ENCODE peak calls at places on chromosomes 13 and 19, in eight cellular contexts. R is GM04503; U is NCI-H2029; H is stimulated activated CD8-positive, alpha-beta memory T cell treated with anti-CD3 and anti-CD28 coated beads, Interleukin-2, amount 100 ng/mL, for 1 hour; X is neural crest cell; M is glomerular endothelial cell; W is heart right ventricle; T is lung microvascular endothelial cell. O is an unnamed sample.

GRCh38 chr13:33676700-33677048 is 141.3 kb upstream of the RFC3 start:
- DNase-seq in R (peak; percentile 11), U (peak; percentile 60), H (no peak), X (no peak), M (no peak), W (peak; percentile 30), T (peak; percentile 73), O (peak; percentile 87)

GRCh38 chr19:49862411-49863253 is 4.7 kb downstream of the PNKP start:
- DNase-seq in R (no peak), U (no peak), H (no peak), X (no peak), M (no peak), W (no peak), T (no peak), O (peak; percentile 53)

GRCh38 chr13:97256343-97256783 is 34.2 kb downstream of the MBNL2 start:
- DNase-seq in R (peak; percentile 78), U (no peak), H (no peak), X (no peak), M (peak; percentile 94), W (no peak), T (peak; percentile 86), O (no peak)

GRCh38 chr19:42276284-42276683 is 7.2 kb downstream of the CIC start:
- DNase-seq in R (no peak), U (no peak), H (no peak), X (no peak), M (no peak), W (no peak), T (no peak), O (no peak)

GRCh38 chr19:55467236-55468053 is 2.9 kb upstream of the C19orf85 start:
- DNase-seq in R (no peak), U (no peak), H (peak; percentile 44), X (peak; percentile 75), M (no peak), W (peak; percentile 80), T (peak; percentile 45), O (peak; percentile 43)

GRCh38 chr13:110590577-110590976 is 24.8 kb upstream of the NAXD start:
- DNase-seq in R (no peak), U (no peak), H (no peak), X (no peak), M (no peak), W (no peak), T (no peak), O (no peak)

GRCh38 chr13:27483421-27483820 is 33.1 kb upstream of the MTIF3 start:
- DNase-seq in R (no peak), U (no peak), H (no peak), X (no peak), M (no peak), W (no peak), T (no peak), O (no peak)

GRCh38 chr19:34560229-34560628 is 78.7 kb downstream of the WTIP start:
- DNase-seq in R (no peak), U (no peak), H (no peak), X (no peak), M (no peak), W (no peak), T (no peak), O (no peak)

GRCh38 chr19:55322495-55322894 is 2.6 kb downstream of the TMEM150B start:
- DNase-seq in R (no peak), U (no peak), H (no peak), X (no peak), M (no peak), W (no peak), T (no peak), O (no peak)

GRCh38 chr19:10872551-10873107 is 1.3 kb downstream of the CARM1 start:
- DNase-seq in R (no peak), U (no peak), H (no peak), X (no peak), M (no peak), W (no peak), T (no peak), O (peak; percentile 37)

GRCh38 chr13:62305758-62306157 is 890.1 kb upstream of the PCDH20 start:
- DNase-seq in R (no peak), U (no peak), H (no peak), X (no peak), M (no peak), W (no peak), T (no peak), O (no peak)

GRCh38 chr13:49082653-49083536 is 107.2 kb downstream of the FNDC3A start:
- DNase-seq in R (peak; percentile 55), U (no peak), H (no peak), X (no peak), M (no peak), W (no peak), T (no peak), O (no peak)

GRCh38 chr13:65889368-65889767 is 1340.8 kb downstream of the PCDH9 start:
- DNase-seq in R (no peak), U (no peak), H (no peak), X (no peak), M (no peak), W (no peak), T (no peak), O (no peak)

GRCh38 chr19:755063-755462 is 4.2 kb downstream of the MISP start:
- DNase-seq in R (no peak), U (no peak), H (no peak), X (no peak), M (no peak), W (no peak), T (no peak), O (no peak)

GRCh38 chr19:53647350-53647749 is 15.6 kb downstream of the DPRX start:
- DNase-seq in R (no peak), U (no peak), H (no peak), X (no peak), M (no peak), W (no peak), T (no peak), O (no peak)

GRCh38 chr19:34408421-34408820 is 4.2 kb downstream of the PDCD2L start:
- DNase-seq in R (no peak), U (no peak), H (no peak), X (no peak), M (no peak), W (no peak), T (no peak), O (no peak)

GRCh38 chr19:55620951-55621672 is 3.3 kb downstream of the ZNF784 start:
- DNase-seq in R (no peak), U (no peak), H (no peak), X (no peak), M (no peak), W (no peak), T (no peak), O (no peak)

GRCh38 chr13:24127116-24127631 is 33.3 kb upstream of the SPATA13 start:
- DNase-seq in R (no peak), U (no peak), H (no peak), X (no peak), M (no peak), W (no peak), T (no peak), O (peak; percentile 52)

GRCh38 chr13:113233101-113233500 is 23.7 kb downstream of the CUL4A start:
- DNase-seq in R (no peak), U (no peak), H (no peak), X (no peak), M (no peak), W (no peak), T (no peak), O (no peak)